ENCODE peak calls at places on chromosomes 13 and 19, in six cellular contexts. I is T-cell; C is naive thymus-derived CD8-positive, alpha-beta T cell; J is T-helper 17 cell; T is natural killer cell; K is activated T-helper 17 cell treated with anti-CD3 and anti-CD28 coated beads, Interleukin-2, amount 50 U/mL, for 72 hours. E is an unnamed sample.

GRCh38 chr19:5245631-5246553 is 94.7 kb downstream of the PTPRS start:
- ATAC-seq in I (no peak), C (no peak), J (no peak), T (no peak), K (peak; percentile 59), E (no peak)

GRCh38 chr13:51721485-51721884 is 82.5 kb downstream of the DHRS12 start:
- ATAC-seq in I (no peak), C (no peak), J (no peak), T (no peak), K (peak; percentile 82), E (no peak)

GRCh38 chr13:99078014-99078771 is 100.3 kb upstream of the DOCK9 start:
- ATAC-seq in I (peak; percentile 45), C (peak; percentile 28), J (peak; percentile 59), T (no peak), K (peak; percentile 31), E (no peak)

GRCh38 chr13:52921194-52921593 is 72.8 kb upstream of the PCDH8 start:
- ATAC-seq in I (no peak), C (no peak), J (peak; percentile 60), T (no peak), K (no peak), E (peak; percentile 49)

GRCh38 chr19:47406711-47407416 is 12.5 kb downstream of the MEIS3 start:
- ATAC-seq in I (no peak), C (peak; percentile 54), J (no peak), T (peak; percentile 75), K (no peak), E (peak; percentile 31)

GRCh38 chr13:39433705-39434104 is 169.3 kb downstream of the LHFPL6 start:
- ATAC-seq in I (no peak), C (no peak), J (no peak), T (no peak), K (no peak), E (no peak)

GRCh38 chr19:45564131-45564780 is 20.3 kb downstream of the OPA3 start:
- ATAC-seq in I (no peak), C (peak; percentile 47), J (no peak), T (no peak), K (no peak), E (no peak)

GRCh38 chr19:7215176-7215575 is 79.0 kb downstream of the INSR start:
- ATAC-seq in I (no peak), C (no peak), J (no peak), T (no peak), K (no peak), E (no peak)

GRCh38 chr13:92224052-92224821 is 825.8 kb downstream of the GPC5 start:
- ATAC-seq in I (no peak), C (no peak), J (no peak), T (no peak), K (no peak), E (no peak)

GRCh38 chr13:40170982-40171381 is 495.5 kb downstream of the FOXO1 start:
- ATAC-seq in I (no peak), C (no peak), J (no peak), T (no peak), K (peak; percentile 95), E (peak; percentile 71)

GRCh38 chr13:59343132-59343531 is 820.6 kb downstream of the DIAPH3 start:
- ATAC-seq in I (no peak), C (no peak), J (no peak), T (no peak), K (no peak), E (no peak)

GRCh38 chr19:6233051-6233826 is 46.5 kb downstream of the MLLT1 start:
- ATAC-seq in I (no peak), C (no peak), J (no peak), T (no peak), K (no peak), E (no peak)

GRCh38 chr13:110828705-110829104 is 86.2 kb downstream of the ANKRD10 start:
- ATAC-seq in I (no peak), C (no peak), J (no peak), T (no peak), K (no peak), E (no peak)

GRCh38 chr13:39655041-39655568 is 357 bp upstream of the COG6 start:
- ATAC-seq in I (peak; percentile 1), C (no peak), J (no peak), T (no peak), K (no peak), E (no peak)

GRCh38 chr13:51034906-51035305 is 76.2 kb downstream of the C13orf42 start:
- ATAC-seq in I (no peak), C (no peak), J (no peak), T (no peak), K (no peak), E (no peak)

GRCh38 chr19:56671613-56671994 is at the start of gene ZNF835:
- ATAC-seq in I (peak; percentile 91), C (peak; percentile 94), J (peak; percentile 97), T (peak; percentile 98), K (peak; percentile 98), E (peak; percentile 74)

GRCh38 chr19:14107581-14108461 is 9.7 kb downstream of the PRKACA start:
- ATAC-seq in I (no peak), C (no peak), J (no peak), T (no peak), K (no peak), E (peak; percentile 49)

GRCh38 chr19:10975374-10976036 is 14.7 kb downstream of the SMARCA4 start:
- ATAC-seq in I (no peak), C (no peak), J (no peak), T (no peak), K (no peak), E (no peak)

GRCh38 chr19:48967346-48968178 is 2.5 kb downstream of the FTL start:
- ATAC-seq in I (no peak), C (no peak), J (no peak), T (no peak), K (no peak), E (no peak)

GRCh38 chr13:48476215-48476614 is 56.7 kb downstream of the RCBTB2 start:
- ATAC-seq in I (no peak), C (no peak), J (no peak), T (no peak), K (no peak), E (no peak)

GRCh38 chr19:34838753-34839431 is 65.9 kb upstream of the ZNF599 start:
- ATAC-seq in I (peak; percentile 54), C (peak; percentile 87), J (no peak), T (no peak), K (peak; percentile 40), E (peak; percentile 23)

GRCh38 chr19:38306236-38306635 is 2.2 kb downstream of the C19orf33 start:
- ATAC-seq in I (no peak), C (no peak), J (no peak), T (no peak), K (no peak), E (no peak)

GRCh38 chr19:46660601-46661019 is 372 bp downstream of the DACT3 start:
- ATAC-seq in I (no peak), C (no peak), J (no peak), T (no peak), K (no peak), E (peak; percentile 1)

GRCh38 chr19:8017808-8018207 is 12.4 kb upstream of the ELAVL1 start:
- ATAC-seq in I (peak; percentile 96), C (peak; percentile 98), J (peak; percentile 97), T (peak; percentile 100), K (peak; percentile 80), E (peak; percentile 48)

GRCh38 chr13:106104281-106104901 is 431.1 kb downstream of the EFNB2 start:
- ATAC-seq in I (no peak), C (no peak), J (no peak), T (no peak), K (no peak), E (peak; percentile 50)

GRCh38 chr13:111183959-111184684 is 69.0 kb downstream of the ARHGEF7 start:
- ATAC-seq in I (peak; percentile 31), C (peak; percentile 30), J (peak; percentile 19), T (peak; percentile 17), K (peak; percentile 24), E (no peak)

GRCh38 chr13:85009447-85009846 is 789.8 kb downstream of the SLITRK6 start:
- ATAC-seq in I (no peak), C (no peak), J (no peak), T (no peak), K (no peak), E (no peak)

GRCh38 chr13:112333756-112334543 is 42.2 kb upstream of the SPACA7 start:
- ATAC-seq in I (no peak), C (no peak), J (no peak), T (no peak), K (no peak), E (peak; percentile 92)

GRCh38 chr19:10316229-10317044 is 622 bp upstream of the FDX2 start:
- ATAC-seq in I (no peak), C (no peak), J (no peak), T (peak; percentile 3), K (peak; percentile 17), E (no peak)

GRCh38 chr19:14318873-14319272 is 62.4 kb upstream of the ADGRE5 start:
- ATAC-seq in I (no peak), C (no peak), J (no peak), T (no peak), K (no peak), E (no peak)

GRCh38 chr13:43915451-43915850 is 35.7 kb downstream of the LACC1 start:
- ATAC-seq in I (no peak), C (no peak), J (no peak), T (no peak), K (no peak), E (no peak)

GRCh38 chr13:31134055-31134711 is 27.5 kb downstream of the HSPH1 start:
- ATAC-seq in I (peak; percentile 17), C (peak; percentile 13), J (peak; percentile 9), T (no peak), K (peak; percentile 66), E (peak; percentile 13)

GRCh38 chr13:50521750-50522149 is 321.7 kb downstream of the DLEU7 start:
- ATAC-seq in I (no peak), C (no peak), J (no peak), T (no peak), K (no peak), E (no peak)

GRCh38 chr13:46622918-46623256 is 69.9 kb downstream of the LRCH1 start:
- ATAC-seq in I (no peak), C (no peak), J (no peak), T (no peak), K (no peak), E (peak; percentile 54)

GRCh38 chr19:48636859-48637448 is at the start of gene DBP:
- ATAC-seq in I (no peak), C (peak; percentile 2), J (no peak), T (no peak), K (no peak), E (peak; percentile 4)

GRCh38 chr13:28867564-28867963 is 47.4 kb downstream of the MTUS2 start:
- ATAC-seq in I (no peak), C (no peak), J (no peak), T (no peak), K (no peak), E (no peak)